ENCODE peak calls at places on chromosome 17, in six cellular contexts. I, J, P, Y, R and A are unnamed samples. For H3K4me1, the result is how much of the 10 kb centered on the place peaks cover.

GRCh38 chr17:1227917-1228751 is 42.1 kb upstream of the BHLHA9 start:
- DNase-seq in Y (no peak), J (no peak), P (peak), I (peak), R (peak), A (no peak)

GRCh38 chr17:73278465-73279453 is 17.1 kb upstream of the CPSF4L start:
- DNase-seq in R (peak), P (no peak), I (no peak), J (peak), Y (peak), A (peak)

GRCh38 chr17:59418732-59419166 is 87.3 kb downstream of the YPEL2 start:
- DNase-seq in P (no peak), J (no peak), R (no peak), Y (no peak), I (no peak), A (peak)

GRCh38 chr17:14396542-14396941 is 95.7 kb downstream of the HS3ST3B1 start:
- DNase-seq in I (no peak), R (no peak), J (no peak), Y (no peak), P (peak), A (no peak)

GRCh38 chr17:2903193-2903974 is 107.1 kb downstream of the RAP1GAP2 start:
- DNase-seq in Y (no peak), I (no peak), R (peak), J (peak), P (no peak), A (no peak)

GRCh38 chr17:53061446-53061845 is 761.3 kb upstream of the KIF2B start:
- DNase-seq in P (no peak), R (no peak), I (no peak), J (no peak), Y (no peak), A (no peak)

GRCh38 chr17:43599046-43599395 is 52.9 kb upstream of the ETV4 start:
- DNase-seq in R (no peak), Y (no peak), P (no peak), I (no peak), J (no peak), A (no peak)

GRCh38 chr17:46968896-46969295 is 10.2 kb downstream of the RPRML start:
- DNase-seq in Y (no peak), R (no peak), J (no peak), P (no peak), I (no peak), A (no peak)

GRCh38 chr17:81222906-81223757 is at the start of gene CEP131:
- DNase-seq in I (peak), R (peak), P (peak), J (peak), Y (peak), A (peak)

GRCh38 chr17:81221371-81221841 is 1.4 kb downstream of the CEP131 start:
- DNase-seq in Y (no peak), J (no peak), P (peak), I (no peak), R (no peak), A (no peak)

GRCh38 chr17:81222620-81222905 is 202 bp downstream of the CEP131 start:
- DNase-seq in R (no peak), P (no peak), J (no peak), Y (no peak), I (no peak), A (no peak)

GRCh38 chr17:81221842-81222619 is 734 bp downstream of the CEP131 start:
- DNase-seq in P (peak), Y (no peak), J (no peak), I (no peak), R (no peak), A (no peak)

GRCh38 chr17:81223758-81224122 is 975 bp upstream of the CEP131 start:
- DNase-seq in I (no peak), Y (no peak), R (no peak), J (no peak), P (peak), A (no peak)
- H3K4me1 ChIP-seq in I (under half), Y (under half), R (under half), J (under half), P (under half), A (under half)

DNA sequence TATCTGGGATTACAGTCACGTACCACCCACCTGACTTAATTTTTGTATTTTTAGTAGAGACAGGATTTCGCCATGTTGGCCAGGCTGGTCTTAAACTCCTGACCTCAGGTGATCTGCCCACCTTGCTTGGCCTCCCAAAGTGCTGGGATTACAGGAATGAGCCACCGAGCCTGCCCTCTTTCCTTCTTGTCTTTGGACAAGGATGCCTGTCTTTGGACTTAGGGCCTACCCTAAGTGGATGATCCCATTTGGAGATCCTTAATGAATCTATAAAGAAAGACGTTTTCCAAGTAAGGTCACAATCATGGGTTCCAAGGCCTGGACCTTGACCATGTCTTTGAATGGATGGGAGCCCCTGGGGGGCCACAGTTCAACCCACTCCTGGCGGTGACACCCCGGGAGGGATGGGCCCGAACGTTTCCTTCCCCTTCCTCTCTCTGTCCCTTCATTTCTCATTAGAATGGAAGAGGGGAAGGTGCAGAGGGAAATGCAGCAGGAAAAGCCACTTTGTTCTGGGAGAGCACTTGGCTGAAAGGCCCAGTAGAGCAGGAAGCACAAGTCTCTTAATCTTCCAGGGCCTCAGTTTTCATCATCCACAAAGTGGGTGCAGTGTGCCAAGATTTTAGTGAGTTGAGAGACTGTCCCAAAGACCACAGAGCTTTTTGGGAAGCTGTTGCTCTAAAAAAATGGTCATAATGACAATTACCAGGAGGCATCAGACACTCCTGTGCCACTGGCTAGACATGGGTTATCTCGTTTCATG is 353.3 kb downstream of the SEC14L1 start:
- DNase-seq in R (peak), J (no peak), Y (no peak), I (no peak), P (no peak), A (peak)
- H3K4me1 ChIP-seq in R (under half), J (under half), Y (under half), I (under half), P (under half), A (under half)

GRCh38 chr17:76557368-76558209 is 17.7 kb downstream of the PRCD start:
- DNase-seq in P (peak), R (peak), I (peak), Y (peak), J (peak), A (peak)
- H3K4me1 ChIP-seq in P (under half), R (half or more), I (half or more), Y (under half), J (under half), A (under half)

GRCh38 chr17:57519199-57519598 is 225.9 kb downstream of the CCDC182 start:
- DNase-seq in P (no peak), Y (no peak), J (no peak), R (no peak), I (no peak), A (no peak)

GRCh38 chr17:57519800-57520199 is 225.3 kb downstream of the CCDC182 start:
- DNase-seq in R (no peak), Y (no peak), P (no peak), I (no peak), J (no peak), A (no peak)

GRCh38 chr17:57523926-57524634 is 221.0 kb downstream of the CCDC182 start:
- DNase-seq in Y (peak), P (no peak), I (peak), R (peak), J (peak), A (no peak)

GRCh38 chr17:57522436-57523005 is 222.6 kb downstream of the CCDC182 start:
- DNase-seq in R (no peak), Y (no peak), J (no peak), I (no peak), P (no peak), A (no peak)

DNA sequence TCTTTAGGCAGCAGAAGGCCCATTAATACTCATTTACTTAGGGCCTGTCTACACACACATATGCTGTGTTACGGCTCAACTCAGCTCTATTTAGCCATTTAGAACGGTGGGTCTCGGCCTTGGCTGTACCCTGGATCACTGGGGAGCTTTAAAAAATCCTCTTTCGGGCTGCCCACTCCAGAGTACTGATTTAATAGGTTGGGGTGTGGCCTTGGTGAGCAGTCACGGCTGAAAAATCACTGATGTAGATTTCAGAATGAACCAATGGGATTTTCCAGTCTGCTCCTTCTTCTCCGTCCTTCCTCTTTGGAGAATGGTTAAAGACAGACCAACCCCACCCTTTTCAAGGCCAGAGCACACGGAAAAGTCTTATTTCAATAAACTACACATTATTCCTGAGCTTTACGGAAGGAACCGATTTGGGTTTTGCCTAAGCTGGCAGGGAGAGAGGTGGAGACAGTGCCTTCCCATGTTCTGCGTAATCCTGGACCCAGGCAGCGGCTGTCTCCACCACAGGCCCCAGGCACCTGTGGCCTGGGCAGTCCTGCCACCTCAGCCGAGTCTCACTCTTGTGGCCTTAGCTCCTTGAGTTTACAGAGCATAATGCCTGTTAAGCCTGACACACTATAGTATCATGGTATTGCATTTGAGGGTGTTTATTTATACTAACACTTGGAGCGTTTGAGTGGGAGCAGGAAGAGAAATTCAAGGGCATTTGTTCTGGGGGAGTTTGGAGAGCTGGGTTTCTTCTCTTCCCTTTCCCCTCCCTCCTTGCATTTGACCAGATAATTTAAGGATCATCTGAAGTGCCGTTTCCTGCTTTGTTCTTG is 223.3 kb downstream of the CCDC182 start:
- DNase-seq in J (no peak), Y (no peak), R (no peak), P (no peak), I (no peak), A (no peak)
- H3K4me1 ChIP-seq in J (under half), Y (under half), R (under half), P (half or more), I (half or more), A (under half)

GRCh38 chr17:78673395-78673794 is 96.2 kb upstream of the DNAH17 start:
- DNase-seq in Y (no peak), J (no peak), R (no peak), P (no peak), I (no peak), A (no peak)
- H3K4me1 ChIP-seq in Y (under half), J (under half), R (under half), P (under half), I (under half), A (under half)

GRCh38 chr17:35499548-35499947 is 37.9 kb downstream of the SLFN12L start:
- DNase-seq in I (no peak), P (no peak), J (no peak), R (no peak), Y (no peak), A (no peak)

GRCh38 chr17:35491417-35491816 is 42.9 kb upstream of the SLFN13 start:
- DNase-seq in R (no peak), P (no peak), Y (no peak), I (no peak), J (no peak), A (no peak)

GRCh38 chr17:35493040-35493439 is 44.4 kb downstream of the SLFN12L start:
- DNase-seq in J (no peak), Y (no peak), I (no peak), R (no peak), P (no peak), A (no peak)

GRCh38 chr17:35498429-35499178 is 38.9 kb downstream of the SLFN12L start:
- DNase-seq in I (no peak), Y (no peak), R (no peak), J (no peak), P (no peak), A (no peak)

GRCh38 chr17:35496470-35497290 is 40.8 kb downstream of the SLFN12L start:
- DNase-seq in J (no peak), Y (no peak), P (no peak), I (no peak), R (no peak), A (no peak)
- H3K4me1 ChIP-seq in J (under half), Y (under half), P (under half), I (under half), R (under half), A (under half)

DNA sequence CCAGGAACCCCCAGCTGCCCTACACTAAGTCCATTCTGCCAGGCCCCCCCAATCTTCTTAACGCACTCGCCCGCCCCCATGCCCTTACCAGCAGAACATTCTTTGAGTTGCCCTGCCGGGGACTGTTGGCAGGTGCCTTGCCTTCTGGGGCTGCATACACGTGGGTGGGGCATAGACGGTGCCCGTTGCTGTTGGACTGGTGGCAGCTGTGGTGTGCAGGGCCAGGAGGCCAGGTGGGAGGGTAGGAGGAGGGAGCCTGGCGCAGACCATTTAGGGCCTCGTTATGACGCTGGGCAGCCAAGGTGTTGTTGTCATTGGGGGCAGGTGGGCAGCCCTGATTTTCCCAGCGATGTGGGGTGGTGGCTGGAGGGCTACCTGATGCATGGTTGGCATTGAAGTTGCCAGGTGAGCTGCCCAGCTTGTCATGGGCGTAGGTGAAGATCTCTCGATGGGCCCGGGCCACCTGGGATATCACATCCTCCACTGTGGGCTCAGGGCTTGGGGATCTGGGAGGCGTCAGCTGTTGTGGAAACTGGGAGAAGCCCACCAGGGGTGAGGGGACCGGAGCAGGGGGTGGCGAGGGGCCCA is 4.9 kb downstream of the NR1D1 start:
- DNase-seq in J (peak), I (peak), R (peak), P (no peak), Y (no peak), A (peak)
- H3K4me1 ChIP-seq in J (half or more), I (half or more), R (half or more), P (under half), Y (under half), A (under half)

DNA sequence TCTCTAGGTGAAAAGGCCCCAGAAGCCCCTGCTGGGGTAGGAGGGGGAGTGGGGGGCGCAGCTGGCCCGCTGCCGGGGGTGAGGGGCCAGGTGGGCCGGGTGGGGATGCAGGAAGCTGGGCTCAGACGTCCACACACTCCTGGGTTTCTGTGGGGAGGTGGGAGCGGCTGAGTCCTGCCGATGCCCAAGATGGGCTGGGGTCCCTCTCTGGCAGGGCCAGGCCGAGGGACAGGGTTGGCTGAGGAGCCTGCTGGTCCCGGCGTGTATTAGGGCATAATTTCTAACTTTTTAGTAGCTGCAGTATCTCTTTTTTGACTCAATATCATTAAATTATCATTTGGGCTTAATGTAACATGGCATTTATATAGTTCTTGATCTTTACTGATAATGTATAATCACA is 121.4 kb upstream of the CORO6 start:
- DNase-seq in R (no peak), Y (no peak), I (no peak), J (no peak), P (no peak), A (no peak)
- H3K4me1 ChIP-seq in R (under half), Y (under half), I (half or more), J (under half), P (under half), A (under half)